ENCODE peak calls at places on chromosome 19, in four cellular contexts. O is Peyer's patch, M is K562, K is left ventricle myocardium inferior. Q is an unnamed sample.

GRCh38 chr19:36688058-36688457 is 646 bp downstream of the ZNF567 start:
- DNase-seq in O (no peak), M (no peak), K (no peak), Q (no peak)

GRCh38 chr19:20233105-20233504 is 66.1 kb downstream of the ZNF486 start:
- DNase-seq in O (no peak), M (no peak), K (no peak), Q (no peak)

GRCh38 chr19:9940778-9941177 is 4.5 kb upstream of the OLFM2 start:
- DNase-seq in O (no peak), M (no peak), K (no peak), Q (no peak)

GRCh38 chr19:33815410-33816340 is 19.0 kb downstream of the KCTD15 start:
- DNase-seq in O (no peak), M (no peak), K (no peak), Q (peak; percentile 28)

GRCh38 chr19:873084-874019 is 13.9 kb downstream of the CFD start:
- DNase-seq in O (peak; percentile 75), M (peak; percentile 74), K (no peak), Q (peak; percentile 77)

GRCh38 chr19:34173145-34173956 is 1.0 kb downstream of the LSM14A start:
- DNase-seq in O (peak; percentile 84), M (no peak), K (no peak), Q (peak; percentile 49)

GRCh38 chr19:1455002-1455335 is 5.0 kb downstream of the APC2 start:
- DNase-seq in O (peak; percentile 65), M (no peak), K (no peak), Q (no peak)

GRCh38 chr19:13794388-13794751 is 873 bp upstream of the ZSWIM4 start:
- DNase-seq in O (peak; percentile 80), M (no peak), K (peak; percentile 83), Q (peak; percentile 70)

GRCh38 chr19:18435848-18436631 is 1.9 kb downstream of the ISYNA1 start:
- DNase-seq in O (peak; percentile 52), M (no peak), K (no peak), Q (no peak)

GRCh38 chr19:46967578-46968018 is 52.0 kb upstream of the NPAS1 start:
- DNase-seq in O (peak; percentile 82), M (no peak), K (peak; percentile 88), Q (peak; percentile 52)

GRCh38 chr19:1252818-1253513 is 4.6 kb downstream of the MIDN start:
- DNase-seq in O (peak; percentile 96), M (no peak), K (peak; percentile 91), Q (peak; percentile 95)

GRCh38 chr19:10471909-10472308 is 31.2 kb downstream of the KEAP1 start:
- DNase-seq in O (no peak), M (no peak), K (no peak), Q (no peak)

GRCh38 chr19:10625762-10626138 is 397 bp downstream of the SLC44A2 start:
- DNase-seq in O (no peak), M (no peak), K (no peak), Q (no peak)

GRCh38 chr19:36203293-36203692 is 11.2 kb downstream of the ZNF565 start:
- DNase-seq in O (no peak), M (no peak), K (no peak), Q (no peak)

GRCh38 chr19:46890423-46891170 is 29.8 kb downstream of the ARHGAP35 start:
- DNase-seq in O (peak; percentile 67), M (no peak), K (no peak), Q (no peak)

GRCh38 chr19:13058951-13059660 is 43.6 kb downstream of the LYL1 start:
- DNase-seq in O (no peak), M (no peak), K (no peak), Q (peak; percentile 32)

GRCh38 chr19:45186509-45187334 is 8.1 kb downstream of the BLOC1S3 start:
- DNase-seq in O (no peak), M (no peak), K (no peak), Q (no peak)

GRCh38 chr19:28883241-28883693 is 329.7 kb downstream of the UQCRFS1 start:
- DNase-seq in O (no peak), M (no peak), K (peak; percentile 52), Q (no peak)

GRCh38 chr19:16372065-16372915 is 47.7 kb downstream of the KLF2 start:
- DNase-seq in O (no peak), M (no peak), K (peak; percentile 11), Q (peak; percentile 16)

GRCh38 chr19:55985254-55985653 is 1.3 kb upstream of the NLRP5 start:
- DNase-seq in O (no peak), M (no peak), K (no peak), Q (no peak)

GRCh38 chr19:49333426-49334288 is 1.5 kb upstream of the CD37 start:
- DNase-seq in O (peak; percentile 94), M (no peak), K (no peak), Q (peak; percentile 64)

GRCh38 chr19:3687774-3688706 is 12.2 kb downstream of the PIP5K1C start:
- DNase-seq in O (peak; percentile 75), M (no peak), K (no peak), Q (peak; percentile 60)

GRCh38 chr19:5587071-5587455 is 19.3 kb upstream of the TINCR start:
- DNase-seq in O (no peak), M (no peak), K (no peak), Q (no peak)

GRCh38 chr19:5586300-5587070 is 18.7 kb upstream of the TINCR start:
- DNase-seq in O (no peak), M (no peak), K (no peak), Q (no peak)

GRCh38 chr19:5587661-5588060 is 19.9 kb upstream of the TINCR start:
- DNase-seq in O (no peak), M (no peak), K (no peak), Q (no peak)

GRCh38 chr19:5588441-5588840 is 20.7 kb upstream of the TINCR start:
- DNase-seq in O (no peak), M (no peak), K (no peak), Q (no peak)

DNA sequence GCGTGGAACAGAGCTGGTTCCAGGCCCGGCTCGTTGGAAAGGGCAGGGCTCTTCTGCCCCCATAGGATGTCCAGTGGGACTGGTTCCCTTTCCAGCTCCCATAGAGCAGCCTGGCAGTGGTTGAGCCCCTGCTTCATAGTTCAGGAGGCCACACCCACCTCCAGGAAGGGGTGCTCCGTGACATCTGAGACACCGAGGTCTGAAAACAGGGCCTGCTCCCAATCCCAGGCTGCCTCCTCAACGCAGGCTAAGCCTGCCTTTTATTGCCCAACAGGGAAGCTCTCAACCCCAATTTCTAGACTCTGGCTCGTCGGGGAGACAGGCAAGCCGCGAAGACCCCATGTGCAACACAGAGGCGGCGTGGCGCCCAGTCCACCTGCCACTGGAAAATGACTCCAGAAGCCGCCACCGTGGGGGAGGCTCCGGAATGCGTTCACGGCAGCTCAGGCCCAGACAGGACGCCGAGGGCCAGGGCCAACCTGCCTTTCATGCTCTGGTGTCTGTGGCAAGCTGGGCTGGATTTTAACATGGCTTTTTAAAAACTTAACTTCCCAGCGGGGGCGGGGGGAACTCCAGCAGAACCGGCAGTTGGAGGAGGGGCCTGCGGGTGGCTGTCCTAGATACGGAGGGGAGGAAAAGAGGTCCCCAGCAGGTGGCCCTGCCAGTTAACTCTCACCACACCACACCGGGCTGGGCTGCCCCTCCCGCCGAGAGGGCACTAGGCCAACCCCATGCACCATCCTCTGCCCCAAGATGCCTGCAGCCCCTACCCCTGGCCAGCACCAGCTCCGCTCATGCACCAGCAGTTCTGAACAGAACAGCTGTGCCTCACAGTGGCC is 17.9 kb upstream of the TINCR start:
- DNase-seq in O (no peak), M (peak; percentile 84), K (no peak), Q (no peak)
- H3K36me3 ChIP-seq in O (no peaks in the 10 kb centered on the region), M (peaks cover 77% of the 10 kb centered on the region), K (peaks cover 65% of the 10 kb centered on the region), Q (peaks cover 69% of the 10 kb centered on the region)

GRCh38 chr19:2478756-2479555 is 3.0 kb downstream of the GADD45B start:
- DNase-seq in O (peak; percentile 90), M (no peak), K (peak; percentile 84), Q (peak; percentile 88)
- H3K36me3 ChIP-seq in O (no peaks in the 10 kb centered on the region), M (no peaks in the 10 kb centered on the region), K (peaks cover 13% of the 10 kb centered on the region), Q (peaks cover 12% of the 10 kb centered on the region)

GRCh38 chr19:5711025-5711424 is 8.9 kb downstream of the LONP1 start:
- DNase-seq in O (no peak), M (peak; percentile 6), K (no peak), Q (no peak)

GRCh38 chr19:5703819-5704818 is 14.0 kb downstream of the RPL36 start:
- DNase-seq in O (no peak), M (peak; percentile 7), K (no peak), Q (no peak)

GRCh38 chr19:5705552-5705951 is 14.4 kb downstream of the LONP1 start:
- DNase-seq in O (no peak), M (peak; percentile 9), K (no peak), Q (no peak)

GRCh38 chr19:5707576-5708575 is 12.1 kb downstream of the LONP1 start:
- DNase-seq in O (no peak), M (peak; percentile 29), K (no peak), Q (no peak)

GRCh38 chr19:5706876-5707573 is 12.9 kb downstream of the LONP1 start:
- DNase-seq in O (no peak), M (peak; percentile 13), K (no peak), Q (no peak)
- H3K36me3 ChIP-seq in O (no peaks in the 10 kb centered on the region), M (peaks cover 85% of the 10 kb centered on the region), K (peaks cover 82% of the 10 kb centered on the region), Q (peaks cover 89% of the 10 kb centered on the region)

DNA sequence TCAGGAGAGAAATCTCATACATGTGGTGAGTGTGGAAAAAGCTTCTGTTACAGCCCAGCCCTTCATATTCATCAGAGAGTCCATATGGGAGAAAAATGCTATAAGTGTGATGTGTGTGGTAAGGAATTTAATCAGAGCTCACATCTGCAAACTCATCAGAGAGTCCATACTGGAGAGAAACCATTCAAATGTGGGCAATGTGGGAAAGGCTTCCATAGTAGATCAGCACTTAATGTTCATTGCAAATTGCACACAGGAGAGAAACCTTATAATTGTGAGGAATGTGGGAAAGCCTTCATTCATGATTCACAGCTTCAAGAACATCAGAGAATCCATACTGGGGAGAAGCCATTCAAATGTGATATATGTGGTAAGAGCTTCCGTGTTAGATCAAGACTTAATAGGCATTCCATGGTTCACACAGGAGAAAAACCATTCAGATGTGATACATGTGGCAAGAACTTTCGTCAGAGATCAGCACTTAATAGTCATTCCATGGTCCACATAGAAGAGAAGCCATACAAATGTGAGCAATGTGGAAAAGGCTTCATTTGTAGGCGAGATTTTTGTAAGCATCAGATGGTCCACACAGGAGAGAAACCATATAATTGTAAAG is 15.2 kb downstream of the ZNF221 start:
- DNase-seq in O (no peak), M (no peak), K (no peak), Q (no peak)
- H3K36me3 ChIP-seq in O (peaks cover 4% of the 10 kb centered on the region), M (no peaks in the 10 kb centered on the region), K (peaks cover 99% of the 10 kb centered on the region), Q (peaks cover 26% of the 10 kb centered on the region)

DNA sequence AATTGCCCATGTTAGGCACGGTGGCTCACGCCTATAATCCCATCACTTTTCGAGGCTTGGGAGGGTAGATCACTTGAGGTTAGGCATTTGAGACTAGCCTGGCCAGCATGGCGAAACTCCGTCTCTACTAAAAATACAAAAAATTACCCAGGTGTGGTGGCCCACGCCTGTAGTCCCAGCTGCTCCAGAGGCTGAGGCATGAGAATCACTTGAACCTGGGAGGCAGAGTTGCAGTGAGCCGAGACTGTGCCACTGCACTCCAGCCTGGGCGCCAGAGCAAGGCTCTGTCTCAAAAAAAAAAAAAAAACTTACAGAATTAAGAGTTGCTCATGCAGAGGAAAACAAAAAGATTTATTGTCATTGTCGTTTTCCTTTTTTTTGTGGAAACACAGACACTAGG is 3.4 kb upstream of the PSMC4 start:
- DNase-seq in O (no peak), M (no peak), K (no peak), Q (no peak)
- H3K36me3 ChIP-seq in O (no peaks in the 10 kb centered on the region), M (peaks cover 6% of the 10 kb centered on the region), K (peaks cover 5% of the 10 kb centered on the region), Q (peaks cover 6% of the 10 kb centered on the region)

GRCh38 chr19:43441736-43442135 is 23.7 kb downstream of the LYPD3 start:
- DNase-seq in O (no peak), M (no peak), K (no peak), Q (no peak)

GRCh38 chr19:43444531-43445340 is 20.7 kb downstream of the LYPD3 start:
- DNase-seq in O (no peak), M (no peak), K (no peak), Q (no peak)

GRCh38 chr19:43446746-43447489 is 18.5 kb downstream of the LYPD3 start:
- DNase-seq in O (peak; percentile 88), M (peak; percentile 78), K (peak; percentile 75), Q (peak; percentile 85)

GRCh38 chr19:43447655-43448054 is 17.8 kb downstream of the LYPD3 start:
- DNase-seq in O (no peak), M (no peak), K (no peak), Q (no peak)

GRCh38 chr19:43445426-43445825 is 20.0 kb downstream of the LYPD3 start:
- DNase-seq in O (no peak), M (no peak), K (no peak), Q (no peak)
- H3K36me3 ChIP-seq in O (no peaks in the 10 kb centered on the region), M (no peaks in the 10 kb centered on the region), K (no peaks in the 10 kb centered on the region), Q (no peaks in the 10 kb centered on the region)